ENCODE peak calls at places on chromosomes 7 and 10, in six cellular contexts. J is aorta; E is NCI-H2029; F is T-helper 9 cell; G is CD8-positive, alpha-beta T cell; O is EL. Q is an unnamed sample.

GRCh38 chr10:26365681-26366327 is 72.3 kb upstream of the APBB1IP start:
- DNase-seq in J (no peak), E (no peak), F (no peak), G (no peak), O (no peak), Q (no peak)

GRCh38 chr7:32044739-32045138 is 25.5 kb downstream of the PDE1C start:
- DNase-seq in J (no peak), E (no peak), F (no peak), G (no peak), O (no peak), Q (no peak)

GRCh38 chr7:64876792-64877713 is 26.0 kb upstream of the ZNF273 start:
- DNase-seq in J (peak), E (peak), F (peak), G (peak), O (no peak), Q (peak)

GRCh38 chr10:102465466-102465865 is 14.1 kb upstream of the C10orf95 start:
- DNase-seq in J (no peak), E (no peak), F (no peak), G (no peak), O (no peak), Q (no peak)

GRCh38 chr7:112495820-112496462 is 15.2 kb downstream of the LSMEM1 start:
- DNase-seq in J (peak), E (peak), F (peak), G (no peak), O (peak), Q (no peak)

GRCh38 chr7:155984028-155984607 is 171.9 kb upstream of the SHH start:
- DNase-seq in J (peak), E (no peak), F (no peak), G (no peak), O (no peak), Q (no peak)

GRCh38 chr10:10821926-10822325 is 195.7 kb upstream of the CELF2 start:
- DNase-seq in J (no peak), E (no peak), F (no peak), G (no peak), O (no peak), Q (no peak)

GRCh38 chr10:44373341-44373995 is 11.4 kb downstream of the CXCL12 start:
- DNase-seq in J (no peak), E (no peak), F (no peak), G (no peak), O (no peak), Q (no peak)

GRCh38 chr10:110312206-110312605 is 7.5 kb upstream of the SMNDC1 start:
- DNase-seq in J (no peak), E (no peak), F (no peak), G (no peak), O (no peak), Q (no peak)

GRCh38 chr10:103184615-103185014 is 8.5 kb downstream of the NT5C2 start:
- DNase-seq in J (no peak), E (no peak), F (no peak), G (no peak), O (no peak), Q (no peak)

GRCh38 chr10:24790073-24790472 is 66.4 kb upstream of the ARHGAP21 start:
- DNase-seq in J (no peak), E (no peak), F (no peak), G (no peak), O (no peak), Q (no peak)

GRCh38 chr10:49163741-49164140 is 24.4 kb downstream of the TMEM273 start:
- DNase-seq in J (no peak), E (no peak), F (no peak), G (no peak), O (peak), Q (no peak)

GRCh38 chr10:103645141-103646054 is 151.9 kb downstream of the NEURL1 start:
- DNase-seq in J (peak), E (no peak), F (no peak), G (no peak), O (peak), Q (peak)

GRCh38 chr10:108582387-108582786 is 1340.9 kb downstream of the XPNPEP1 start:
- DNase-seq in J (no peak), E (no peak), F (no peak), G (no peak), O (peak), Q (no peak)

GRCh38 chr10:72557362-72557761 is 68.5 kb downstream of the MICU1 start:
- DNase-seq in J (no peak), E (no peak), F (no peak), G (no peak), O (peak), Q (no peak)

GRCh38 chr7:157699357-157700013 is 362.7 kb downstream of the DNAJB6 start:
- DNase-seq in J (no peak), E (no peak), F (no peak), G (no peak), O (no peak), Q (no peak)

GRCh38 chr10:118970770-118971169 is 58.7 kb upstream of the NANOS1 start:
- DNase-seq in J (no peak), E (no peak), F (no peak), G (no peak), O (no peak), Q (no peak)

GRCh38 chr7:149635561-149636329 is 137.6 kb downstream of the ZNF467 start:
- DNase-seq in J (no peak), E (no peak), F (no peak), G (no peak), O (peak), Q (no peak)

GRCh38 chr7:98321301-98321700 is 39.8 kb downstream of the BRI3 start:
- DNase-seq in J (no peak), E (peak), F (no peak), G (no peak), O (no peak), Q (no peak)

GRCh38 chr10:18539335-18539734 is 112.1 kb downstream of the NSUN6 start:
- DNase-seq in J (no peak), E (no peak), F (no peak), G (no peak), O (no peak), Q (no peak)

Q was measured in kidney.